ENCODE peak calls at places on chromosomes 2 and 18, in six cellular contexts. F is neural progenitor cell, W is GM23248, J is mesendoderm, U is MM.1S, K is esophagus squamous epithelium. Z is an unnamed sample.

GRCh38 chr18:55078289-55078916 is 119.1 kb upstream of the CCDC68 start:
- DNase-seq in W (no peak), U (no peak), K (no peak), J (peak; percentile 37), F (no peak), Z (no peak)

GRCh38 chr18:70037453-70038061 is 89.9 kb upstream of the CD226 start:
- DNase-seq in K (no peak), U (peak; percentile 49), J (no peak), W (no peak), F (no peak), Z (no peak)

GRCh38 chr2:238296638-238297457 is 8.4 kb upstream of the PER2 start:
- DNase-seq in U (no peak), J (peak; percentile 86), W (no peak), F (no peak), K (no peak), Z (no peak)

GRCh38 chr2:236742936-236743622 is 173.5 kb downstream of the ACKR3 start:
- DNase-seq in K (no peak), J (peak; percentile 92), W (no peak), U (no peak), F (no peak), Z (no peak)

GRCh38 chr2:168757223-168757622 is 45.2 kb upstream of the NOSTRIN start:
- DNase-seq in F (no peak), W (no peak), U (no peak), J (peak; percentile 53), K (no peak), Z (no peak)

GRCh38 chr2:106143495-106144215 is 50.4 kb downstream of the UXS1 start:
- DNase-seq in J (peak; percentile 90), F (no peak), U (no peak), K (no peak), W (peak; percentile 5), Z (no peak)

GRCh38 chr2:8566788-8567468 is 114.9 kb upstream of the ID2 start:
- DNase-seq in F (no peak), K (no peak), W (no peak), U (no peak), J (no peak), Z (peak; percentile 9)

GRCh38 chr2:142791335-142791734 is 86.1 kb upstream of the KYNU start:
- DNase-seq in K (no peak), J (no peak), U (no peak), W (no peak), F (no peak), Z (no peak)

GRCh38 chr2:176109226-176109954 is 2.3 kb downstream of the HOXD11 start:
- DNase-seq in K (no peak), F (no peak), U (no peak), J (no peak), W (peak; percentile 57), Z (no peak)

GRCh38 chr2:58030789-58031188 is 15.8 kb upstream of the VRK2 start:
- DNase-seq in J (no peak), F (no peak), U (no peak), K (no peak), W (peak; percentile 40), Z (no peak)

GRCh38 chr2:58032751-58033055 is 13.9 kb upstream of the VRK2 start:
- DNase-seq in W (no peak), K (no peak), F (no peak), J (peak; percentile 23), U (no peak), Z (no peak)

GRCh38 chr2:58033530-58033929 is 13.1 kb upstream of the VRK2 start:
- DNase-seq in F (no peak), J (no peak), U (no peak), W (no peak), K (no peak), Z (no peak)

GRCh38 chr2:58035352-58035751 is 11.3 kb upstream of the VRK2 start:
- DNase-seq in U (no peak), K (no peak), J (no peak), W (no peak), F (no peak), Z (no peak)

DNA sequence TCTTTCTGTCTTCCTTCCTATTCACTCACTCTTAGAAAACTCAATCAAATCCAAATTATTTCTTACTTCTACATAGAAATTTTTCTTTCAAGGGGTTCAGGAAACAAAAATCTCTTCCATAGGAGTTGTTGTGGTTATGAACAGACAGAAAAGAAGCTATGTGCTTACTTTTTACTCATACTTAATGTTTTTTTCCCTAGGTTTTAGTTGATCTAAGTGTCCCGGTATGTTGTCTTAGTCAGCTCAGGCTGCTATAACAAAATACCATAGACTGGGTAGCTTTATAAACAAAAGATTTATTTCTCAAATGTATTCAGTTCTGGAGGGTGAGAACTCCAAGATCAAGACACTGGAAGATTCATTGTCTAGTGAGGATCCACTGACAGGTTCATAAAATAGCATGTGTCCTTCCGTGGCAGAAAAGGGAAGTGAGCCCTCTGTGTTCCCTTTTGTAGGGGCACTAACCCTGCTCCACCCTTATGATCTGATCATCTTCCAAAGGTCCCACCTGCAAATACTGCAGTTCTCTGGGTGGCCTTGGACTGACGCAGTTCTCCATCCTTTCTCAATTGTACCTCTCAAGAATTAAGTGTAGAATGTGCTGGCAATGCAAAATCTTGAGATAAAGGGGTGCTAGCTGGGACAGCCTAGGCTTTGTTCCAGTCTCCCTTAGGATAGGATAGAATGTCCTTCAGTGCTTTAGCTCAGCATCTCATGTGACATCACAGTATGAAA is 14.4 kb upstream of the VRK2 start:
- DNase-seq in K (no peak), W (peak; percentile 55), J (no peak), F (no peak), U (no peak), Z (no peak)
- H3K4me1 ChIP-seq in K (no peaks in the 10 kb centered on the region), W (peaks cover 12% of the 10 kb centered on the region), J (no peaks in the 10 kb centered on the region), F (no peaks in the 10 kb centered on the region), U (no peaks in the 10 kb centered on the region), Z (no peaks in the 10 kb centered on the region)

GRCh38 chr2:145760781-145761649 is 1241.1 kb upstream of the ZEB2 start:
- DNase-seq in K (no peak), F (peak; percentile 5), J (peak; percentile 83), U (no peak), W (peak; percentile 65), Z (no peak)
- H3K27ac ChIP-seq in K (no peak overlapping the region), F (no peak overlapping the region), J (no peak overlapping the region), U (no peak overlapping the region), W (peak overlapping the region; percentile 56), Z (no peak overlapping the region)

GRCh38 chr2:85631316-85631715 is 15.3 kb downstream of the USP39 start:
- DNase-seq in F (no peak), U (no peak), K (no peak), J (no peak), W (no peak), Z (no peak)

GRCh38 chr2:85623991-85624390 is 8.0 kb downstream of the USP39 start:
- DNase-seq in K (no peak), U (no peak), F (no peak), W (no peak), J (no peak), Z (no peak)

DNA sequence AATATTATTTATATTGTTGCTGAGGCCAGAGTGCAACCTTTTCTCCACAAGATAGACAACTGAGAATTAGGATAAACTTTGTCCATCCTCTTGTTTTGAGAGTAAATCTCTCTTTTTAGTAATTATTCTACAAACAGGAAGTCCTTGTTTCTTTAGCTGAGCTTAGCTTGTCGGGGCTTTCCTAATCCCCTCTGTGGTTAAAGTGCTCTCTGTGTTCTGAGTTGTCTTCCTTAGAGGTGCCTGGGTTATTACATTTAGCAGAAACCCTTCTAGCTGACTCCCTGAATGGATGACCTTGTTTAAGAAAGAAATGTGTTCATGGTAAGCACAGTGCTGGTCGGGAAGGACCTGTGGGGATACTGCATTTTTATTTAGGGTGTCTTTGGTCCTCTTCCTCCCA is 12.7 kb downstream of the USP39 start:
- DNase-seq in W (no peak), U (peak; percentile 86), K (no peak), F (no peak), J (no peak), Z (no peak)
- H3K36me3 ChIP-seq in W (peaks cover 91% of the 10 kb centered on the region), U (peaks cover 21% of the 10 kb centered on the region), K (peaks cover 79% of the 10 kb centered on the region), F (peaks cover 11% of the 10 kb centered on the region), J (peaks cover 27% of the 10 kb centered on the region), Z (peaks cover 97% of the 10 kb centered on the region)

GRCh38 chr18:46419391-46420141 is 237.5 kb downstream of the LOXHD1 start:
- DNase-seq in U (no peak), J (no peak), W (no peak), K (no peak), F (peak; percentile 31), Z (no peak)
- H3K4me1 ChIP-seq in U (no peaks in the 10 kb centered on the region), J (peaks cover 10% of the 10 kb centered on the region), W (no peaks in the 10 kb centered on the region), K (peaks cover 8% of the 10 kb centered on the region), F (peaks cover 50% of the 10 kb centered on the region), Z (no peaks in the 10 kb centered on the region)

Z was measured in adrenal gland.